ENCODE peak calls at places on chromosome 13, in nine cellular contexts. H is H1; X is adrenal gland; N is CD8-positive, alpha-beta memory T cell; L is breast epithelium; V is left ventricle myocardium inferior; E is uterus; W is OCI-LY7; T is A673. C is an unnamed sample. For H3K9me3, the result is how much of the 10 kb centered on the place peaks cover.

GRCh38 chr13:110713981-110714797 is 689 bp downstream of the ING1 start:
- DNase-seq in L (peak), W (peak), H (peak), V (peak), X (peak), N (peak), E (peak), T (peak), C (peak)

GRCh38 chr13:20833900-20834679 is 60.3 kb upstream of the EEF1AKMT1 start:
- DNase-seq in X (no peak), W (no peak), H (no peak), N (no peak), E (no peak), T (no peak), L (no peak), V (no peak), C (no peak)

GRCh38 chr13:50843256-50844043 is at the start of gene DLEU7:
- DNase-seq in X (no peak), V (no peak), N (no peak), W (no peak), H (peak), E (no peak), T (no peak), L (no peak), C (no peak)

GRCh38 chr13:78806457-78806856 is 147.5 kb upstream of the OBI1 start:
- DNase-seq in W (no peak), V (no peak), H (no peak), T (peak), N (no peak), E (no peak), X (no peak), L (no peak), C (no peak)

GRCh38 chr13:99883805-99884204 is 87.8 kb downstream of the ZIC5 start:
- DNase-seq in V (no peak), W (no peak), L (no peak), T (no peak), E (no peak), X (no peak), H (peak), N (no peak), C (no peak)

GRCh38 chr13:35630551-35631275 is 154.2 kb upstream of the MAB21L1 start:
- DNase-seq in H (no peak), T (peak), X (no peak), V (no peak), E (no peak), L (no peak), N (no peak), W (peak), C (no peak)

GRCh38 chr13:41746259-41746658 is 214.7 kb downstream of the VWA8 start:
- DNase-seq in T (peak), H (no peak), E (no peak), X (no peak), L (no peak), N (no peak), V (no peak), W (no peak), C (no peak)

GRCh38 chr13:108779308-108779707 is 149.9 kb downstream of the MYO16 start:
- DNase-seq in L (no peak), E (no peak), W (no peak), X (no peak), H (no peak), N (no peak), V (no peak), T (no peak), C (no peak)

GRCh38 chr13:33571618-33572017 is 246.3 kb upstream of the RFC3 start:
- DNase-seq in H (no peak), L (no peak), V (no peak), N (no peak), W (no peak), T (no peak), E (no peak), X (no peak), C (no peak)

GRCh38 chr13:70844391-70845108 is 736.3 kb upstream of the KLHL1 start:
- DNase-seq in X (no peak), N (no peak), W (no peak), V (no peak), E (no peak), T (no peak), H (no peak), L (no peak), C (no peak)

GRCh38 chr13:89163081-89163480 is 1491.9 kb downstream of the SLITRK5 start:
- DNase-seq in W (no peak), L (no peak), T (no peak), H (no peak), N (no peak), X (no peak), E (no peak), V (no peak), C (no peak)

GRCh38 chr13:93086329-93086728 is 140.3 kb upstream of the GPC6 start:
- DNase-seq in V (no peak), H (no peak), E (no peak), X (no peak), T (no peak), L (no peak), N (no peak), W (no peak), C (no peak)

GRCh38 chr13:37495046-37495445 is 103.5 kb downstream of the POSTN start:
- DNase-seq in E (no peak), V (no peak), T (no peak), X (no peak), W (no peak), L (peak), H (no peak), N (no peak), C (no peak)

GRCh38 chr13:112521073-112521685 is 66.8 kb downstream of the TUBGCP3 start:
- DNase-seq in N (no peak), W (no peak), L (no peak), X (no peak), H (peak), E (no peak), T (no peak), V (no peak), C (no peak)

GRCh38 chr13:72229067-72229466 is 362.1 kb upstream of the DACH1 start:
- DNase-seq in X (no peak), T (no peak), V (no peak), L (no peak), H (no peak), N (no peak), E (no peak), W (no peak), C (no peak)

GRCh38 chr13:48126944-48127814 is 32.3 kb upstream of the MED4 start:
- DNase-seq in W (peak), N (peak), L (no peak), E (peak), X (peak), V (peak), T (peak), H (no peak), C (peak)

GRCh38 chr13:49759503-49759902 is 33.0 kb downstream of the KPNA3 start:
- DNase-seq in H (no peak), V (no peak), N (no peak), W (peak), T (peak), X (no peak), L (no peak), E (no peak), C (no peak)

GRCh38 chr13:49756263-49756662 is 36.2 kb downstream of the KPNA3 start:
- DNase-seq in V (no peak), L (no peak), N (no peak), T (no peak), H (no peak), E (no peak), W (no peak), X (no peak), C (no peak)

GRCh38 chr13:49749852-49750251 is 42.6 kb downstream of the KPNA3 start:
- DNase-seq in N (no peak), X (no peak), H (no peak), L (no peak), T (no peak), V (no peak), E (no peak), W (no peak), C (no peak)

GRCh38 chr13:49754146-49754545 is 38.3 kb downstream of the KPNA3 start:
- DNase-seq in X (no peak), T (no peak), N (no peak), E (no peak), W (no peak), L (no peak), H (no peak), V (no peak), C (no peak)
- H3K9me3 ChIP-seq in X (under half), T (under half), N (under half), E (under half), W (under half), L (under half), H (under half), V (under half), C (under half)

GRCh38 chr13:28052945-28053344 is 47.4 kb downstream of the FLT3 start:
- DNase-seq in L (no peak), V (no peak), E (no peak), N (no peak), T (no peak), W (no peak), X (no peak), H (no peak), C (no peak)

GRCh38 chr13:28059214-28059613 is 41.2 kb downstream of the FLT3 start:
- DNase-seq in X (peak), V (no peak), E (no peak), T (peak), L (no peak), W (peak), H (peak), N (peak), C (peak)

GRCh38 chr13:28055362-28055761 is 45.0 kb downstream of the FLT3 start:
- DNase-seq in L (no peak), V (no peak), E (no peak), N (no peak), X (no peak), T (no peak), H (no peak), W (no peak), C (no peak)

GRCh38 chr13:28056970-28057712 is 43.2 kb downstream of the FLT3 start:
- DNase-seq in N (no peak), E (no peak), T (no peak), L (no peak), H (no peak), W (no peak), V (no peak), X (no peak), C (no peak)

GRCh38 chr13:28056426-28056825 is 44.0 kb downstream of the FLT3 start:
- DNase-seq in E (no peak), V (no peak), T (no peak), W (no peak), H (no peak), N (no peak), X (no peak), L (no peak), C (no peak)
- H3K9me3 ChIP-seq in E (under half), V (under half), T (under half), W (under half), H (under half), N (under half), X (under half), L (under half), C (under half)

GRCh38 chr13:19152403-19152802 is 29.2 kb downstream of the TUBA3C start:
- DNase-seq in V (no peak), N (no peak), W (no peak), H (no peak), E (no peak), L (no peak), X (no peak), T (no peak), C (no peak)

GRCh38 chr13:19150226-19150625 is 31.4 kb downstream of the TUBA3C start:
- DNase-seq in T (no peak), N (no peak), V (no peak), L (no peak), H (no peak), X (no peak), W (no peak), E (no peak), C (no peak)

GRCh38 chr13:19148561-19148960 is 33.1 kb downstream of the TUBA3C start:
- DNase-seq in V (no peak), T (no peak), E (no peak), X (no peak), N (no peak), L (no peak), W (no peak), H (no peak), C (no peak)

GRCh38 chr13:19151581-19152263 is 29.9 kb downstream of the TUBA3C start:
- DNase-seq in X (no peak), V (no peak), T (no peak), L (no peak), N (no peak), W (no peak), H (no peak), E (no peak), C (no peak)

GRCh38 chr13:19150712-19151228 is 30.9 kb downstream of the TUBA3C start:
- DNase-seq in X (peak), L (no peak), E (peak), H (no peak), V (no peak), N (no peak), W (no peak), T (no peak), C (no peak)
- H3K9me3 ChIP-seq in X (under half), L (under half), E (under half), H (half or more), V (under half), N (under half), W (under half), T (under half), C (under half)

GRCh38 chr13:39284801-39285388 is 246.6 kb downstream of the NHLRC3 start:
- DNase-seq in H (no peak), W (no peak), N (no peak), L (no peak), T (no peak), E (no peak), V (peak), X (no peak), C (no peak)
- H3K9me3 ChIP-seq in H (under half), W (under half), N (under half), L (under half), T (under half), E (under half), V (under half), X (under half), C (under half)

GRCh38 chr13:74904547-74904946 is 577.4 kb downstream of the TBC1D4 start:
- DNase-seq in T (no peak), H (no peak), V (no peak), X (no peak), L (no peak), N (no peak), E (no peak), W (no peak), C (no peak)
- H3K9me3 ChIP-seq in T (under half), H (under half), V (under half), X (under half), L (under half), N (under half), E (under half), W (under half), C (under half)

DNA sequence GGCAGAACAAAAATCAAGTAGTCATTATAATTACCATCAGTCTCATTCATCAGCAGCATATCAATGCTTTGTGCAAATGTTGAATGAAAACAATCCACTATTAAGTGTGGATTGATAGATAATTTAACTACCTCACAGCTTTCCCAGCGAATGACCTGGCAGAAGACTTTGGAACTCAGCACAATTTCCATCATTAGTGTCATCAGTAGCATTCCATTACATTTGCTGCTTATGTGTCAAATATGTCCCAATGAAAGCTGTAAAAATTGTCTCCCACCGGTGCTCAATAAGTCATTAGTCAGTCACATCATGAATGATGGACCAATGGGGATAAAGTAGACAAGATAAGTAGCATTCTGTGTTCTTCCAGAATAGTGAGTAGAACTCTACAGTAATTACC is 1513.5 kb upstream of the PRR20A start:
- DNase-seq in E (no peak), H (no peak), X (no peak), N (no peak), L (no peak), V (no peak), W (no peak), T (no peak), C (no peak)
- H3K9me3 ChIP-seq in E (under half), H (under half), X (under half), N (under half), L (under half), V (half or more), W (under half), T (under half), C (under half)

DNA sequence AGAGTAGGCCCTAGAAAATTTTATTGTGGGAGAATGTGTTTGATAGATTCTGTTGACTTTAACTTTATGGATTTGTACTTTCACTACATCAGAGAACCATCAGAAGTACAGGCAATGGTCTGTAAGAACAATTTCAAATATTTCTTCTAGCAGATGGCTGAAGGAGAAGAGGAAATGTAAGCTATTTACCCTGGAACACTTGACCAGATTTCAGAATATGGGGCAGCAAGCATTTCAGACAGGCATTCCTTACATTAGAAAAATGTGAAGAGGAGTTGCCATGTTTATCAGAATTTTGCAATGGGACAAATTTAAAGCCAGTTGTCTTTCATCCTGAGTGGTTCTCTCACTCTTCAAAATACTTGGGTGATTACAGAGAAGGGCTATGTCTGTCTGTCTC is 7.5 kb downstream of the FRY start:
- DNase-seq in W (no peak), E (no peak), L (no peak), T (no peak), H (no peak), V (no peak), X (no peak), N (no peak), C (no peak)
- H3K9me3 ChIP-seq in W (under half), E (under half), L (under half), T (under half), H (under half), V (under half), X (under half), N (under half), C (under half)

GRCh38 chr13:113632706-113633484 is 25.1 kb downstream of the ATP4B start:
- DNase-seq in T (no peak), X (no peak), V (peak), N (no peak), W (no peak), E (no peak), L (no peak), H (no peak), C (peak)
- H3K9me3 ChIP-seq in T (under half), X (under half), V (under half), N (under half), W (under half), E (under half), L (under half), H (under half), C (under half)

C was measured in CD4-positive, alpha-beta T cell.